ENCODE peak calls at places on chromosomes 12 and 14, in eight cellular contexts. M, Y, T, V, H, C, S and E are unnamed samples.

GRCh38 chr14:99736600-99737371 is 52.7 kb downstream of the CYP46A1 start:
- DNase-seq in S (no peak), C (no peak), H (peak; percentile 49), V (no peak), M (no peak), Y (no peak), T (no peak), E (peak; percentile 68)

GRCh38 chr14:75069811-75070145 is 337 bp downstream of the ZC2HC1C start:
- DNase-seq in S (no peak), V (no peak), C (no peak), M (no peak), H (no peak), Y (no peak), T (no peak), E (no peak)

GRCh38 chr14:74616507-74616906 is 4.5 kb upstream of the LTBP2 start:
- DNase-seq in H (no peak), C (peak; percentile 52), T (no peak), Y (no peak), V (no peak), S (peak; percentile 91), M (no peak), E (no peak)

GRCh38 chr14:74712499-74713394 is at the start of the genes AREL1 and FCF1:
- DNase-seq in C (peak; percentile 56), V (peak; percentile 80), M (peak; percentile 58), T (peak; percentile 80), Y (peak; percentile 75), H (peak; percentile 85), S (peak; percentile 87), E (peak; percentile 83)

GRCh38 chr12:122977153-122977552 is 2.1 kb downstream of the OGFOD2 start:
- DNase-seq in V (no peak), M (no peak), H (no peak), T (no peak), Y (peak; percentile 19), C (no peak), S (no peak), E (no peak)

GRCh38 chr12:50642035-50642451 is 121.9 kb upstream of the ATF1 start:
- DNase-seq in H (no peak), Y (no peak), V (no peak), T (no peak), M (no peak), S (peak; percentile 74), C (no peak), E (no peak)

GRCh38 chr12:1374296-1374695 is 220.1 kb downstream of the FBXL14 start:
- DNase-seq in H (no peak), Y (no peak), C (no peak), S (no peak), T (no peak), V (no peak), M (no peak), E (no peak)

GRCh38 chr12:109736552-109737108 is 23.0 kb downstream of the FAM222A start:
- DNase-seq in M (peak; percentile 13), Y (peak; percentile 39), T (peak; percentile 25), V (peak; percentile 47), S (peak; percentile 41), H (peak; percentile 5), C (no peak), E (peak; percentile 18)

GRCh38 chr14:75456069-75457023 is 28.5 kb downstream of the JDP2 start:
- DNase-seq in M (no peak), S (no peak), C (no peak), T (peak; percentile 40), V (no peak), Y (no peak), H (no peak), E (no peak)

GRCh38 chr14:60346706-60347105 is 97.7 kb downstream of the PPM1A start:
- DNase-seq in H (no peak), T (no peak), M (no peak), V (peak; percentile 22), S (peak; percentile 72), Y (no peak), C (no peak), E (no peak)

GRCh38 chr14:100591453-100592371 is 4.5 kb upstream of the BEGAIN start:
- DNase-seq in H (no peak), M (no peak), S (no peak), T (no peak), Y (peak; percentile 10), V (no peak), C (no peak), E (no peak)

GRCh38 chr12:100295764-100296555 is 29.0 kb downstream of the SCYL2 start:
- DNase-seq in T (no peak), Y (no peak), H (no peak), S (peak; percentile 29), M (no peak), V (no peak), C (no peak), E (no peak)

GRCh38 chr12:13112968-13113367 is 9.5 kb upstream of the GSG1 start:
- DNase-seq in M (no peak), H (no peak), V (no peak), Y (no peak), T (no peak), S (no peak), C (no peak), E (no peak)

GRCh38 chr12:121807656-121808347 is 4.0 kb downstream of the SETD1B start:
- DNase-seq in M (no peak), H (no peak), C (no peak), V (no peak), T (no peak), S (no peak), Y (no peak), E (peak; percentile 49)

GRCh38 chr14:105852378-105853088 is 326.1 kb downstream of the TMEM121 start:
- DNase-seq in C (no peak), S (no peak), Y (no peak), H (peak; percentile 2), T (no peak), V (no peak), M (no peak), E (no peak)
- TF ChIP-seq POLR2A in C (no peak), S (no peak), Y (no peak), H (no peak), T (no peak), V (no peak), M (no peak), E (no peak)

GRCh38 chr14:93041002-93041401 is 74.7 kb downstream of the ITPK1 start:
- DNase-seq in C (no peak), S (no peak), Y (no peak), M (no peak), V (no peak), T (no peak), H (no peak), E (no peak)

GRCh38 chr14:93041830-93042229 is 73.9 kb downstream of the ITPK1 start:
- DNase-seq in V (no peak), H (no peak), S (no peak), C (no peak), T (no peak), Y (no peak), M (no peak), E (no peak)

GRCh38 chr14:93042968-93043940 is 72.5 kb downstream of the ITPK1 start:
- DNase-seq in Y (no peak), S (peak; percentile 22), C (peak; percentile 88), M (no peak), V (peak; percentile 92), T (peak; percentile 93), H (no peak), E (peak; percentile 72)

GRCh38 chr14:93039649-93040315 is 75.9 kb downstream of the ITPK1 start:
- DNase-seq in T (no peak), Y (no peak), M (no peak), S (no peak), V (no peak), H (no peak), C (no peak), E (peak; percentile 71)

GRCh38 chr14:93040443-93040842 is 75.3 kb downstream of the ITPK1 start:
- DNase-seq in C (no peak), H (no peak), Y (no peak), T (peak; percentile 59), M (no peak), V (no peak), S (no peak), E (no peak)
- TF ChIP-seq POLR2A in C (no peak), H (no peak), Y (no peak), T (no peak), M (no peak), V (no peak), S (no peak), E (no peak)

DNA sequence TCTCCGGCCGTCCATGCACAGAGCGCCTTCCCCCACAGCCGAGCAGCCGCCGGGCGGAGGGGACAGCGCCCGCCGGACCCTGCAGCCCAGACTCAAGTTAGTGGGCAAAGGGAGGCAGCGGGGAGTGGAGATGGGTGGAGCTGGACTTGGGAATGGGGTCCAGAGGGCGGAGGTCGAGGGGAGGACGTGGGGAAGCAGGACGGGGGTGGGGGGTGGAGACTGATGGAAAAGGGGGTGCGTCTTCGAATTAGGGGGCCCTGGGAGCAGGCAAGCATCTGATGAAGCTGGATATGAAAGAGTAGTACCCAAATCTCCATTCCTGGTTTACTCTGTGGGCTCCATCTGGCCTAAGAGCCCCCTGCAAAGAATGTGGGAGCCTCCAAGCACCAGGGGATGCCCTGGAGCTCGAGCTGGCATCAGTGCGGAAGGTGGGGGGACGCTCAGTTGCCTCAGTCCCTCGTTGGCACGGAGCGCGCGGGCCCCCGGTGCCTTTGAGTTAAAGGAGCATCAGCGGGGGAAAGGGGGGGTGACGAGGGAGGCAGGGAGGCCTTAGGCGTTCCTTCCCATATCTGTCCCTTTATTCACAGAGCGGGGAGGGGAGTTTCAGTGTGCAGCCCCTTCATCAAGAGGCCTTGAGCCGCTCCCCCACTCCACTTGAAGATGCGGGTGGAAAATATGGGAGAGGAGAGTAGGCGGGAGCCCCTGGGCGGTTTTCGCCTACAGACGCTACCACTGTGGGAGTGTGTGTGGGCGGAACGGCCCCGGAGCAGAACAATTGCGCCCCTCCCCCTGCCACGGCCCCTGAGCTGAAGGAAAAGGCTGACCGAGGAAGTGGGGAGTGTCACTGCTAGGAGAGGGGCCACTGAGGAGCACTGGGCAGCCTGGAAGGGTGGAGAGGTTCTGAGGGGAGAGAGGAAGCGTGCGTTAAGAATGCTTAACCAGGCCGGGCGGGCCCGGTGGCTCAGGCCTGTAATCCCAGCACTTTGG is 638 bp downstream of the NAB2 start:
- DNase-seq in S (peak; percentile 72), V (peak; percentile 55), C (no peak), M (peak; percentile 62), Y (peak; percentile 86), H (peak; percentile 84), T (peak; percentile 58), E (peak; percentile 89)
- TF ChIP-seq POLR2A in S (no peak), V (peak; percentile 46), C (peak; percentile 11), M (peak; percentile 53), Y (no peak), H (peak; percentile 47), T (no peak), E (no peak)

DNA sequence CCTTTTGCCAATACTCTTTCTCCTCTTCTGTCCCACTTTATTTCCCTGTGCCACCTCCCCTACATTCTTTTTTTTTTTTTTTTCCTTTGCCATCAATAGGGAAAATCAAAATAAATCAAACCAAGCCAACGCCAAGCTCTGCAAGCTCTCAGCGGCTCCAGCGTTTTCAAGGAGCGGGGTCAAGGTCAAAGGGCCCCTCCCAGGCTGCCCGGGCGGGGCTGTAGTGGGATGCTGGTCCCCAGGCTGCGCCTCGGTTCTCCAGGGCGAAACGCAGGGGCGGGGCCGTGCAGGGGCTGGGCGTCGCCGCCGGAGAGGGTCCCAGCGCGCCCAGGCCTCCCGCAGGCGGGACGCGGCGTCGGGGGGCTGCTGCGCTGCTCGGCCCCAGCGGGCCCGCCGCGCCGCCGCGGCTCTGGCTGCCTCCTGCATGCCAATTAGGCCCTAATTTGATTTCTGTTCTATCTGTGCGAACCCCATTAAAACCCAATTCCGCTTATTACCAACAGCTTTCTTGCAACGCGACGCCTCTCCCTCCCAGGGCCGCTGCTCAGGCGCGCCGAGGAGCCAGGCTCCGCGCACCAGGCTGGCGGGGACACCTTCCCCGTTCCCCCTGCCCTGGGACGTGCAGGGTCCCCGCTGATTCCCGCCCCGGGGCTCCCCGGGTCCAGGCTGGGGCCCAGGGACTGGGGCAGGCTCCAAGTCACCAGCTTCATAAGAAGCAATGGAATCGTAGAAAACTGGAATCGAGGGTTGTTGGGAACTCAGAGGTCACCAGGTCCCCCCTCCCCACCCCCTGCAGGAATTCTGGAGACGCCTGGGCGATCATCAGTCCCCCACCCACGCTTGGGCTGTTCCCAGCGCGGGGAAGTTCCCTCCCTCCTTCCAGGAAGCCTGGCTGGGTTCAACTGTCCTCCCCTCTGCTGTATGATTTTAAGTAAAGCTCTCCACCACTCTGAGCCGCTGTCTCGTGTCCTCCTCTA is 50.7 kb upstream of the MAP1LC3B2 start:
- DNase-seq in Y (peak; percentile 63), M (no peak), H (peak; percentile 59), V (peak; percentile 19), C (no peak), S (no peak), T (no peak), E (no peak)
- TF ChIP-seq POLR2A in Y (no peak), M (no peak), H (no peak), V (no peak), C (peak; percentile 20), S (no peak), T (no peak), E (no peak)